ENCODE peak calls at places on chromosomes 5 and 9, in eight cellular contexts. W is OCI-LY7, Y is heart left ventricle, C is psoas muscle, E is Panc1, B is left ventricle myocardium inferior, O is GM23248, U is transverse colon. R is an unnamed sample.

GRCh38 chr5:80229902-80230255 is 26.0 kb downstream of the SERINC5 start:
- DNase-seq in W (no peak), Y (no peak), C (no peak), E (no peak), B (no peak), O (no peak), U (no peak), R (no peak)

GRCh38 chr5:30548580-30549305 is 644.7 kb upstream of the CDH6 start:
- DNase-seq in W (no peak), Y (no peak), C (no peak), E (no peak), B (no peak), O (no peak), U (no peak), R (no peak)

GRCh38 chr5:24999732-25000131 is 355.0 kb upstream of the CDH10 start:
- DNase-seq in W (no peak), Y (no peak), C (no peak), E (no peak), B (no peak), O (no peak), U (no peak), R (no peak)

GRCh38 chr9:78714591-78714990 is 417.7 kb downstream of the PSAT1 start:
- DNase-seq in W (no peak), Y (no peak), C (no peak), E (no peak), B (no peak), O (peak; percentile 75), U (no peak), R (no peak)

GRCh38 chr9:3360245-3360644 is 165.6 kb downstream of the RFX3 start:
- DNase-seq in W (no peak), Y (no peak), C (no peak), E (no peak), B (no peak), O (no peak), U (no peak), R (no peak)

GRCh38 chr5:164741376-164741775 is 1236.0 kb downstream of the MAT2B start:
- DNase-seq in W (no peak), Y (no peak), C (no peak), E (no peak), B (no peak), O (no peak), U (no peak), R (no peak)

GRCh38 chr5:111735829-111736228 is 21.2 kb downstream of the NREP start:
- DNase-seq in W (no peak), Y (no peak), C (peak; percentile 88), E (no peak), B (peak; percentile 39), O (peak; percentile 98), U (peak; percentile 17), R (peak; percentile 78)

GRCh38 chr9:136284951-136285350 is 18.9 kb downstream of the CCDC187 start:
- DNase-seq in W (no peak), Y (no peak), C (no peak), E (no peak), B (no peak), O (no peak), U (no peak), R (no peak)

GRCh38 chr5:82834151-82834550 is 243.0 kb downstream of the TMEM167A start:
- DNase-seq in W (no peak), Y (no peak), C (no peak), E (no peak), B (no peak), O (no peak), U (no peak), R (no peak)

GRCh38 chr5:95565280-95565920 is 10.5 kb downstream of the ARSK start:
- DNase-seq in W (no peak), Y (no peak), C (no peak), E (no peak), B (no peak), O (peak; percentile 9), U (no peak), R (no peak)

GRCh38 chr5:135108992-135109391 is 75.0 kb upstream of the PITX1 start:
- DNase-seq in W (no peak), Y (no peak), C (peak; percentile 35), E (no peak), B (no peak), O (no peak), U (no peak), R (peak; percentile 57)

GRCh38 chr9:97046228-97046627 is 7.3 kb upstream of the CTSV start:
- DNase-seq in W (no peak), Y (no peak), C (no peak), E (no peak), B (no peak), O (peak; percentile 31), U (peak; percentile 75), R (no peak)

GRCh38 chr5:53560506-53561191 is at the start of gene NDUFS4:
- DNase-seq in W (peak; percentile 84), Y (peak; percentile 85), C (peak; percentile 90), E (peak; percentile 61), B (peak; percentile 82), O (peak; percentile 92), U (peak; percentile 90), R (peak; percentile 90)

GRCh38 chr5:150626853-150627276 is 13.6 kb upstream of the SYNPO start:
- DNase-seq in W (no peak), Y (peak; percentile 78), C (peak; percentile 76), E (no peak), B (peak; percentile 48), O (peak; percentile 54), U (peak; percentile 41), R (no peak)

GRCh38 chr5:140806834-140807775 is at the start of gene PCDHA4:
- DNase-seq in W (no peak), Y (no peak), C (peak; percentile 48), E (no peak), B (no peak), O (peak; percentile 12), U (peak; percentile 26), R (no peak)

GRCh38 chr5:140800816-140801493 is at the start of gene PCDHA3:
- DNase-seq in W (peak; percentile 8), Y (no peak), C (no peak), E (no peak), B (no peak), O (peak; percentile 33), U (no peak), R (no peak)

GRCh38 chr5:140801494-140801841 is 611 bp downstream of the PCDHA3 start:
- DNase-seq in W (no peak), Y (no peak), C (no peak), E (no peak), B (no peak), O (peak; percentile 1), U (no peak), R (no peak)

GRCh38 chr5:140802781-140803271 is 2.0 kb downstream of the PCDHA3 start:
- DNase-seq in W (no peak), Y (peak; percentile 55), C (no peak), E (no peak), B (no peak), O (no peak), U (no peak), R (no peak)
- H3K9me3 ChIP-seq in W (no peaks in the 10 kb centered on the region), Y (no peaks in the 10 kb centered on the region), C (no peaks in the 10 kb centered on the region), E (peaks cover 28% of the 10 kb centered on the region), B (peaks cover 68% of the 10 kb centered on the region), O (no peaks in the 10 kb centered on the region), U (peaks cover 5% of the 10 kb centered on the region), R (peaks cover 5% of the 10 kb centered on the region)

DNA sequence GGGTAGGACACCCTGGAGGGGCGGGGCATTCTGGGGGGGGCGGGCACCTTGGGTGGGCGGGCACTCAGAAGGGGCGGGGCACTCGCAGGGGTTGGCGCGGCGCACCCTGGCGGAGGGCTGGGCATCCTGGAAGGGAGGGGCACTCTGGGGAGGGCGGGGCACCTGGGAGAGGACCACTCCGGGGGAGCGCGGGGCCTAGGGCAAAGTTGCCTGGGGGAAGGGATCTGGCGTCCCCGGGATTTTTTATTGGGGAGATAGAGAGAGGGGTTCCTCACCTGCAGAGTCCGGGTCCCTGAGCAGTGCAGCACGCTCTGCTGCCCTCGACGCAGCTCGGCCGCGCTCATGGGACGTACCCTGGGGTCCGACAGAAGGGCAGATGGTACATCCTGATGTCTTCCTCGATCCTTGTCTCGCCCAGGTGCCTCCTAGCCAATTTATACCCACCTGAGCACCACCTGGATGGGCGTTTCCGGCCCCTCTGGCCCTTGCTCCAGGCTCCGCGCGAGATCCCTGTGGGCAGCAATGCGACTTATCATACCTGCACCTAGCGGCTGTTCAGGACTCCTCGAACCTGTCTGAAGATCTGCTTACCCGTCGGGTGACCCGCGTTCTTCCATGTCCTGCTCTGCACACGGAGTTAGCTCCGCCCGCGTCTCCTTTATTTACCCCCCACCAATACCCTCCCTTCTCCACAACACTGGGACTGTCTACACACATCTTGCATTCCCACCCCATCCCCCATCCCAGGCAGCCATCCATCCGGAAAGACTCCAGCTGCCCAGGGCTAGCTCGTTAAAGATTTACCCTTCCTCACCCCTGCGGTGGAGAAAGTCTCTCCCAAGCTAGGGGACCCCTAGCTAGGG is at the start of gene KIF12:
- DNase-seq in W (no peak), Y (peak; percentile 74), C (peak; percentile 74), E (no peak), B (no peak), O (peak; percentile 26), U (peak; percentile 85), R (no peak)
- H3K4me1 ChIP-seq in W (no peaks in the 10 kb centered on the region), Y (peaks cover 17% of the 10 kb centered on the region), C (no peaks in the 10 kb centered on the region), E (no peaks in the 10 kb centered on the region), B (peaks cover 15% of the 10 kb centered on the region), O (no peaks in the 10 kb centered on the region), U (peaks cover 18% of the 10 kb centered on the region), R (peaks cover 10% of the 10 kb centered on the region)

DNA sequence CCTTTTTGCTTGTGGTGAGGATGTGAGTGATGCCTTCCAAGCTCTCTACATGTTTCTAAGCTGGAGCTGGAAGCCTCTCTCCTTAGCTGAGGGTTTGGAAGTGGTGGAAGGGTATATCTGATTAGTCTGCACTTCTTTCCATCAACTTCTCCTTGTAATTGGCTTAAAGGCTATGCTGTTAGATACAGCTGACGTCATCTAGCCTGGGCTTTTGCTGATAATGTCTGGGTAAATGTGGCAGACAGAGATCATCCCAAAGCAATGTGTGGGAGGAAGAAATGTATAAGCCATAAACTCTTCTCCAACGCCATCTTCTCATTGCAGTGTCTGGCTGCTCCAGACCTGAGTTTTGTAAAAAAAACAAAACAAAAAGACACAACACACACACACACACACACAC is 29.3 kb downstream of the ZNF354C start:
- DNase-seq in W (no peak), Y (no peak), C (no peak), E (no peak), B (no peak), O (no peak), U (no peak), R (no peak)
- H3K9me3 ChIP-seq in W (peaks cover 10% of the 10 kb centered on the region), Y (peaks cover 11% of the 10 kb centered on the region), C (peaks cover 96% of the 10 kb centered on the region), E (peaks cover 24% of the 10 kb centered on the region), B (peaks cover 100% of the 10 kb centered on the region), O (peaks cover 30% of the 10 kb centered on the region), U (peaks cover 57% of the 10 kb centered on the region), R (peaks cover 46% of the 10 kb centered on the region)

GRCh38 chr5:66818935-66819328 is 222.7 kb downstream of the MAST4 start:
- DNase-seq in W (no peak), Y (no peak), C (no peak), E (no peak), B (no peak), O (no peak), U (no peak), R (no peak)

GRCh38 chr5:66818304-66818934 is 222.2 kb downstream of the MAST4 start:
- DNase-seq in W (no peak), Y (no peak), C (no peak), E (no peak), B (no peak), O (no peak), U (no peak), R (no peak)

GRCh38 chr5:66810151-66810550 is 214.0 kb downstream of the MAST4 start:
- DNase-seq in W (no peak), Y (no peak), C (no peak), E (no peak), B (no peak), O (no peak), U (no peak), R (no peak)

GRCh38 chr5:66810747-66811355 is 214.7 kb downstream of the MAST4 start:
- DNase-seq in W (no peak), Y (no peak), C (no peak), E (no peak), B (no peak), O (no peak), U (no peak), R (no peak)

GRCh38 chr5:66814146-66814991 is 218.2 kb downstream of the MAST4 start:
- DNase-seq in W (peak; percentile 54), Y (no peak), C (no peak), E (peak; percentile 46), B (no peak), O (peak; percentile 66), U (peak; percentile 37), R (no peak)
- H3K4me1 ChIP-seq in W (no peaks in the 10 kb centered on the region), Y (peaks cover 23% of the 10 kb centered on the region), C (no peaks in the 10 kb centered on the region), E (no peaks in the 10 kb centered on the region), B (peaks cover 31% of the 10 kb centered on the region), O (no peaks in the 10 kb centered on the region), U (no peaks in the 10 kb centered on the region), R (no peaks in the 10 kb centered on the region)

R was measured in sigmoid colon.